ENCODE peak calls at places on chromosomes 7 and 10, in ten cellular contexts. P is activated CD4-positive, alpha-beta T cell treated with anti-CD3 and anti-CD28 coated beads, Interleukin-2, amount 10 ng/mL, durations not matched to agents 7 days and 5 days; C is dermis microvascular lymphatic vessel endothelial cell; K is AML-193; V is immature natural killer cell; D is OCI-LY7; G is tibial artery; Y is A549; W is heart left ventricle; S is stimulated activated naive CD8-positive, alpha-beta T cell treated with anti-CD3 and anti-CD28 coated beads, Interleukin-15, amount 100 ng/mL, for 72 hours. I is an unnamed sample.

GRCh38 chr10:8873310-8873709 is 818.8 kb downstream of the GATA3 start:
- DNase-seq in C (no peak), V (no peak), D (no peak), K (no peak), S (no peak), G (no peak), W (no peak), Y (peak; percentile 57), P (no peak), I (no peak)

GRCh38 chr10:133476641-133476990 is 22.9 kb downstream of the SCART1 start:
- DNase-seq in G (no peak), Y (no peak), V (no peak), C (no peak), P (no peak), D (no peak), S (no peak), K (no peak), W (no peak), I (no peak)

GRCh38 chr7:102318482-102318971 is 31.9 kb downstream of the SH2B2 start:
- DNase-seq in W (no peak), D (no peak), Y (peak; percentile 49), G (no peak), V (no peak), P (no peak), C (no peak), S (no peak), K (no peak), I (peak; percentile 17)

GRCh38 chr10:101237080-101237817 is 8.0 kb upstream of the LBX1 start:
- DNase-seq in G (no peak), S (no peak), Y (no peak), D (no peak), K (no peak), W (no peak), V (no peak), C (no peak), P (no peak), I (no peak)

GRCh38 chr10:28125701-28126100 is 126.8 kb upstream of the ODAD2 start:
- DNase-seq in S (no peak), G (no peak), Y (no peak), C (no peak), D (no peak), W (no peak), V (no peak), P (no peak), K (no peak), I (no peak)

GRCh38 chr7:32453286-32454011 is 36.7 kb downstream of the LSM5 start:
- DNase-seq in C (no peak), P (no peak), K (no peak), W (no peak), V (no peak), G (no peak), Y (peak; percentile 15), S (no peak), D (no peak), I (no peak)

GRCh38 chr10:61621538-61622150 is 41.1 kb upstream of the CABCOCO1 start:
- DNase-seq in S (no peak), P (no peak), C (no peak), V (no peak), K (no peak), G (no peak), D (no peak), Y (no peak), W (no peak), I (no peak)

GRCh38 chr10:74231375-74231774 is 80.4 kb downstream of the ADK start:
- DNase-seq in K (no peak), W (no peak), C (no peak), G (no peak), V (no peak), Y (peak; percentile 24), D (no peak), P (no peak), S (no peak), I (no peak)

GRCh38 chr7:46844486-46844885 is 737.4 kb downstream of the TNS3 start:
- DNase-seq in P (no peak), D (no peak), Y (no peak), G (no peak), W (no peak), C (no peak), K (no peak), V (no peak), S (no peak), I (no peak)

GRCh38 chr10:31299119-31299518 is 19.9 kb upstream of the ZEB1 start:
- DNase-seq in D (no peak), K (no peak), C (no peak), S (no peak), V (no peak), P (no peak), Y (no peak), W (no peak), G (no peak), I (no peak)

GRCh38 chr10:80292607-80293239 is 3.3 kb upstream of the MAT1A start:
- DNase-seq in S (no peak), W (no peak), P (no peak), K (no peak), C (no peak), Y (no peak), G (no peak), D (no peak), V (no peak), I (no peak)

GRCh38 chr10:22932626-22933370 is 4.9 kb downstream of the ARMC3 start:
- DNase-seq in K (no peak), D (no peak), W (no peak), Y (no peak), C (no peak), P (no peak), S (no peak), G (no peak), V (no peak), I (no peak)

GRCh38 chr10:121668336-121669009 is 70.2 kb upstream of the FGFR2 start:
- DNase-seq in V (no peak), G (peak; percentile 85), K (no peak), S (no peak), Y (no peak), W (no peak), C (peak; percentile 23), P (no peak), D (no peak), I (no peak)

GRCh38 chr7:137302075-137302474 is 41.5 kb downstream of the PTN start:
- DNase-seq in S (no peak), C (no peak), Y (no peak), G (no peak), V (no peak), D (no peak), W (no peak), K (no peak), P (no peak), I (no peak)

GRCh38 chr7:18420758-18421157 is 74.8 kb upstream of the HDAC9 start:
- DNase-seq in P (no peak), W (no peak), V (no peak), S (no peak), G (no peak), Y (no peak), K (no peak), D (no peak), C (no peak), I (no peak)

GRCh38 chr10:1642600-1643160 is 94.6 kb downstream of the ADARB2 start:
- DNase-seq in S (no peak), C (no peak), K (no peak), G (no peak), P (no peak), W (no peak), V (no peak), Y (no peak), D (no peak), I (no peak)

GRCh38 chr10:125479059-125479458 is 203.9 kb downstream of the TEX36 start:
- DNase-seq in P (no peak), V (no peak), C (peak; percentile 17), D (no peak), G (no peak), Y (no peak), K (no peak), S (no peak), W (no peak), I (no peak)

GRCh38 chr7:155051355-155051754 is 18.8 kb upstream of the HTR5A start:
- DNase-seq in V (no peak), K (no peak), G (no peak), Y (no peak), P (no peak), C (no peak), S (no peak), D (no peak), W (no peak), I (no peak)

GRCh38 chr7:12896316-12896715 is 208.9 kb downstream of the ARL4A start:
- DNase-seq in G (no peak), K (no peak), S (no peak), P (no peak), D (no peak), V (no peak), W (no peak), Y (no peak), C (no peak), I (no peak)

GRCh38 chr10:6045600-6046457 is 16.3 kb downstream of the IL2RA start:
- DNase-seq in W (no peak), V (no peak), P (no peak), G (no peak), C (no peak), D (no peak), K (no peak), Y (no peak), S (peak; percentile 33), I (no peak)

GRCh38 chr10:118500477-118501104 is 94.9 kb downstream of the PRLHR start:
- DNase-seq in P (no peak), G (no peak), Y (no peak), D (no peak), K (no peak), C (no peak), S (no peak), W (no peak), V (no peak), I (no peak)

GRCh38 chr10:129707406-129708388 is 240.7 kb downstream of the MGMT start:
- DNase-seq in V (no peak), D (no peak), W (no peak), G (no peak), Y (no peak), S (no peak), P (no peak), K (no peak), C (peak; percentile 87), I (no peak)

GRCh38 chr7:23298141-23298851 is 843 bp upstream of the MALSU1 start:
- DNase-seq in Y (peak; percentile 48), C (peak; percentile 47), W (no peak), G (no peak), P (peak; percentile 8), D (no peak), V (no peak), S (no peak), K (no peak), I (no peak)

GRCh38 chr10:93859049-93859655 is 34.6 kb upstream of the SLC35G1 start:
- DNase-seq in P (no peak), K (peak; percentile 4), C (peak; percentile 2), V (no peak), D (peak; percentile 18), S (no peak), W (no peak), Y (peak; percentile 12), G (no peak), I (no peak)

GRCh38 chr10:114504769-114505579 is 100.7 kb upstream of the AFAP1L2 start:
- DNase-seq in W (no peak), P (no peak), C (no peak), D (no peak), Y (peak; percentile 70), S (no peak), V (no peak), G (no peak), K (no peak), I (peak; percentile 99)

GRCh38 chr7:128875523-128875948 is 12.9 kb downstream of the ATP6V1F start:
- DNase-seq in D (no peak), V (no peak), W (no peak), C (no peak), P (no peak), G (no peak), Y (no peak), S (no peak), K (no peak), I (no peak)

GRCh38 chr10:110868981-110869380 is 2.7 kb upstream of the PDCD4 start:
- DNase-seq in C (no peak), D (peak; percentile 78), Y (no peak), P (peak; percentile 37), S (no peak), K (no peak), G (no peak), W (no peak), V (peak; percentile 75), I (no peak)

GRCh38 chr7:110442386-110442837 is 648.5 kb upstream of the LRRN3 start:
- DNase-seq in G (no peak), W (no peak), V (no peak), S (no peak), C (peak; percentile 18), K (no peak), P (peak; percentile 12), D (peak; percentile 18), Y (peak; percentile 62), I (no peak)

I was measured in pulmonary artery endothelial cell.